ENCODE peak calls at places on chromosomes 12 and 14, in ten cellular contexts. E, U, C, B, X, K, V, I, Z and T are unnamed samples.

GRCh38 chr12:8904665-8905064 is 9.6 kb upstream of the PHC1 start:
- DNase-seq in V (no peak), I (no peak), Z (no peak), E (no peak), U (no peak), K (no peak), X (no peak), C (no peak), B (no peak), T (no peak)

GRCh38 chr12:47576256-47576655 is 129.6 kb downstream of the RPAP3 start:
- DNase-seq in U (no peak), I (no peak), C (no peak), X (no peak), B (peak), K (no peak), E (no peak), Z (no peak), V (no peak), T (no peak)

GRCh38 chr12:53380797-53381738 is 1.1 kb downstream of the SP1 start:
- DNase-seq in U (no peak), V (no peak), I (no peak), B (no peak), E (peak), C (no peak), Z (no peak), X (no peak), K (peak), T (peak)

GRCh38 chr12:42421844-42422779 is 96.1 kb downstream of the PPHLN1 start:
- DNase-seq in B (no peak), K (peak), V (no peak), I (peak), Z (peak), U (no peak), X (no peak), C (no peak), E (peak), T (peak)

GRCh38 chr12:50647479-50647878 is 116.4 kb upstream of the ATF1 start:
- DNase-seq in C (no peak), U (no peak), B (no peak), V (no peak), K (no peak), E (peak), Z (no peak), X (no peak), I (no peak), T (peak)

GRCh38 chr14:50688875-50689274 is 20.8 kb upstream of the SAV1 start:
- DNase-seq in K (no peak), X (no peak), V (no peak), U (no peak), I (no peak), Z (no peak), E (peak), C (no peak), B (no peak), T (no peak)

GRCh38 chr14:105589161-105589925 is 63.0 kb downstream of the TMEM121 start:
- DNase-seq in B (no peak), U (no peak), E (no peak), Z (no peak), K (no peak), V (no peak), X (no peak), I (no peak), C (no peak), T (no peak)

GRCh38 chr14:56004807-56005579 is 113.2 kb upstream of the PELI2 start:
- DNase-seq in B (peak), U (no peak), E (no peak), I (no peak), C (no peak), V (no peak), Z (peak), K (peak), X (peak), T (peak)

GRCh38 chr12:835754-836493 is 83.5 kb downstream of the WNK1 start:
- DNase-seq in K (no peak), C (no peak), U (no peak), I (no peak), X (no peak), Z (no peak), E (no peak), V (no peak), B (no peak), T (no peak)

GRCh38 chr12:9870311-9870866 is 1.2 kb upstream of the CLEC2B start:
- DNase-seq in K (peak), B (no peak), Z (no peak), U (no peak), E (no peak), X (no peak), C (no peak), V (no peak), I (peak), T (peak)

GRCh38 chr12:127822743-127823433 is 444.1 kb upstream of the TMEM132C start:
- DNase-seq in I (no peak), Z (no peak), V (no peak), X (no peak), U (no peak), K (no peak), E (no peak), B (no peak), C (no peak), T (peak)

GRCh38 chr14:59897757-59898383 is 22.1 kb upstream of the LRRC9 start:
- DNase-seq in K (no peak), I (peak), Z (no peak), E (peak), X (no peak), B (no peak), C (no peak), U (no peak), V (no peak), T (peak)

GRCh38 chr12:116726749-116727148 is 11.1 kb downstream of the SPRING1 start:
- DNase-seq in U (no peak), E (no peak), X (no peak), C (no peak), I (no peak), Z (peak), V (no peak), B (no peak), K (no peak), T (no peak)

GRCh38 chr12:13433768-13434167 is 237.2 kb downstream of the EMP1 start:
- DNase-seq in X (no peak), V (no peak), Z (no peak), E (no peak), K (no peak), U (no peak), C (no peak), B (no peak), I (no peak), T (no peak)

GRCh38 chr12:94183702-94184379 is 35.5 kb downstream of the PLXNC1 start:
- DNase-seq in I (no peak), E (no peak), X (no peak), V (no peak), Z (no peak), U (no peak), B (no peak), K (no peak), C (no peak), T (no peak)

GRCh38 chr12:62606654-62607053 is 140.0 kb downstream of the MON2 start:
- DNase-seq in K (no peak), C (no peak), I (no peak), Z (no peak), B (no peak), E (peak), V (no peak), X (no peak), U (no peak), T (no peak)

GRCh38 chr14:99479903-99480855 is 480 bp downstream of the SETD3 start:
- DNase-seq in X (no peak), E (peak), U (peak), B (no peak), V (peak), C (no peak), I (peak), K (peak), Z (peak), T (peak)